ENCODE peak calls at places on chromosomes 7 and 10, in nine cellular contexts. X is adrenal gland, O is IMR-90, H is stomach, L is K562, R is heart left ventricle, D is HCT116, K is tibial nerve, S is ovary. P is an unnamed sample.

GRCh38 chr10:124325998-124326636 is 92.6 kb downstream of the OAT start:
- DNase-seq in X (peak; percentile 11), O (no peak), H (peak; percentile 9), L (no peak), R (no peak), D (no peak), K (no peak), S (peak; percentile 12), P (no peak)

GRCh38 chr7:78751253-78751652 is 702.2 kb downstream of the MAGI2 start:
- DNase-seq in X (no peak), O (no peak), H (no peak), L (no peak), R (no peak), D (no peak), K (no peak), S (no peak), P (no peak)

GRCh38 chr7:97639036-97639435 is 92.8 kb upstream of the TAC1 start:
- DNase-seq in X (no peak), O (no peak), H (no peak), L (no peak), R (no peak), D (no peak), K (no peak), S (no peak), P (no peak)

GRCh38 chr7:51290702-51291290 is 25.8 kb downstream of the COBL start:
- DNase-seq in X (no peak), O (no peak), H (no peak), L (no peak), R (no peak), D (no peak), K (no peak), S (no peak), P (no peak)

GRCh38 chr7:832292-832967 is at the start of gene SUN1:
- DNase-seq in X (peak; percentile 75), O (peak; percentile 88), H (no peak), L (no peak), R (no peak), D (peak; percentile 87), K (no peak), S (no peak), P (no peak)

GRCh38 chr10:113474756-113475155 is 78.1 kb upstream of the HABP2 start:
- DNase-seq in X (no peak), O (no peak), H (no peak), L (no peak), R (no peak), D (no peak), K (no peak), S (no peak), P (no peak)

GRCh38 chr10:133068741-133069525 is 18.8 kb upstream of the ADGRA1 start:
- DNase-seq in X (no peak), O (no peak), H (no peak), L (no peak), R (no peak), D (no peak), K (no peak), S (no peak), P (no peak)

GRCh38 chr10:90718185-90718584 is 139.7 kb downstream of the HTR7 start:
- DNase-seq in X (no peak), O (no peak), H (no peak), L (no peak), R (no peak), D (no peak), K (no peak), S (no peak), P (no peak)

GRCh38 chr10:94138391-94138790 is 144.7 kb downstream of the PLCE1 start:
- DNase-seq in X (no peak), O (peak; percentile 87), H (no peak), L (no peak), R (no peak), D (no peak), K (no peak), S (no peak), P (no peak)

GRCh38 chr7:45574521-45575500 is 643 bp downstream of the ADCY1 start:
- DNase-seq in X (no peak), O (peak; percentile 49), H (peak; percentile 29), L (no peak), R (no peak), D (no peak), K (no peak), S (no peak), P (no peak)

GRCh38 chr10:69801434-69802315 is at the start of gene COL13A1:
- DNase-seq in X (no peak), O (peak; percentile 75), H (no peak), L (peak; percentile 26), R (no peak), D (peak; percentile 71), K (no peak), S (peak; percentile 51), P (peak; percentile 18)

GRCh38 chr10:35079763-35080162 is 10.4 kb downstream of the CUL2 start:
- DNase-seq in X (peak; percentile 81), O (peak; percentile 89), H (no peak), L (no peak), R (no peak), D (peak; percentile 15), K (no peak), S (no peak), P (peak; percentile 40)

GRCh38 chr10:104485632-104486031 is 132.0 kb downstream of the CFAP58 start:
- DNase-seq in X (no peak), O (no peak), H (no peak), L (peak; percentile 22), R (no peak), D (peak; percentile 16), K (no peak), S (no peak), P (no peak)

DNA sequence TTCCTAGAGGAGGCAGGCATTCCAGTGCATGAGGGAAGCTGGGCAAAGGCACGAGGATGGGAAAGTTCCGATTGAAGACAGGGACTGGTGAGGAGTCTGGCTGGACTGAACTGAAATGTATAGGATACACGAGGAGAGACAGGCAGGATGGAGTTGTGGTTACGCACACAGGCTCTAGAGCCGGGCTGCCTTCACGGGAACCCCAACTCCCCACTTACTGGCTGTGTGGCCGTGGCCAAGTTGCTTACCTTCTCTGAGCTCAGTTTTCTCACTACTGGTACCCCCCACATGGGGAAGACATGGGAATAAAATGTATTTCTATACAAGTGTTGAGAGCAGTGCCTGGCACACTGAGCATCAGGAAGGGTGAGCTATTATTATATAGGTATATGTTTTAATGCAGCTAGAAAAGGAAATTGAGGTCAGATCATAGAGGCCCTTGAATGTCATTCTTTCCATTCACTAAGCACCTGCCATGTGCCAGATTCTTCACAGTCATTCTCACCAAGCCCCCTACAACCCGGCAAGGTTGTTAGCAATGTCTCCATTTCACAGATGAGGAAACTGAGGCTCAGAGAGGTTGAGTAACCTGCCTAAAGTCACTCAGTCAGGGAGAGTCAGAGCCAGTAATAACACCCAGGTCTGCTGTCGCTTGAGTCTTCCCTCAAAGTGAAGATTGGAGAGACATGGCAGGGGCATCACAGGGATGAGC is 9.7 kb downstream of the CHST3 start:
- DNase-seq in X (no peak), O (no peak), H (no peak), L (no peak), R (no peak), D (no peak), K (no peak), S (no peak), P (no peak)
- H3K4me1 ChIP-seq in X (peaks cover 93% of the 10 kb centered on the region), O (peaks cover 30% of the 10 kb centered on the region), H (peaks cover 100% of the 10 kb centered on the region), L (peaks cover 12% of the 10 kb centered on the region), R (peaks cover 72% of the 10 kb centered on the region), D (peaks cover 63% of the 10 kb centered on the region), K (peaks cover 84% of the 10 kb centered on the region), S (peaks cover 60% of the 10 kb centered on the region), P (peaks cover 76% of the 10 kb centered on the region)

GRCh38 chr7:24703296-24703695 is 54.0 kb downstream of the GSDME start:
- DNase-seq in X (no peak), O (no peak), H (no peak), L (no peak), R (no peak), D (no peak), K (no peak), S (no peak), P (no peak)
- TF ChIP-seq POLR2A in X (no peak), O (no peak), H (no peak), L (no peak), R (no peak), D (no peak), K (no peak), S (no peak), P (no peak)

GRCh38 chr7:36297364-36298009 is 92.2 kb upstream of the ANLN start:
- DNase-seq in X (no peak), O (no peak), H (no peak), L (no peak), R (no peak), D (no peak), K (no peak), S (no peak), P (no peak)

GRCh38 chr7:36300696-36301350 is 88.8 kb upstream of the ANLN start:
- DNase-seq in X (no peak), O (no peak), H (peak; percentile 57), L (no peak), R (no peak), D (no peak), K (no peak), S (peak; percentile 19), P (no peak)

GRCh38 chr7:36299882-36300341 is 89.8 kb upstream of the ANLN start:
- DNase-seq in X (no peak), O (no peak), H (no peak), L (no peak), R (no peak), D (no peak), K (no peak), S (peak; percentile 14), P (no peak)

GRCh38 chr7:36298145-36298544 is 91.5 kb upstream of the ANLN start:
- DNase-seq in X (no peak), O (no peak), H (no peak), L (no peak), R (no peak), D (no peak), K (no peak), S (no peak), P (no peak)

GRCh38 chr7:36299223-36299760 is 90.4 kb upstream of the ANLN start:
- DNase-seq in X (no peak), O (no peak), H (no peak), L (no peak), R (no peak), D (no peak), K (no peak), S (no peak), P (no peak)
- H3K4me1 ChIP-seq in X (peaks cover 25% of the 10 kb centered on the region), O (peaks cover 23% of the 10 kb centered on the region), H (peaks cover 43% of the 10 kb centered on the region), L (peaks cover 4% of the 10 kb centered on the region), R (peaks cover 21% of the 10 kb centered on the region), D (peaks cover 30% of the 10 kb centered on the region), K (peaks cover 15% of the 10 kb centered on the region), S (peaks cover 11% of the 10 kb centered on the region), P (peaks cover 22% of the 10 kb centered on the region)

DNA sequence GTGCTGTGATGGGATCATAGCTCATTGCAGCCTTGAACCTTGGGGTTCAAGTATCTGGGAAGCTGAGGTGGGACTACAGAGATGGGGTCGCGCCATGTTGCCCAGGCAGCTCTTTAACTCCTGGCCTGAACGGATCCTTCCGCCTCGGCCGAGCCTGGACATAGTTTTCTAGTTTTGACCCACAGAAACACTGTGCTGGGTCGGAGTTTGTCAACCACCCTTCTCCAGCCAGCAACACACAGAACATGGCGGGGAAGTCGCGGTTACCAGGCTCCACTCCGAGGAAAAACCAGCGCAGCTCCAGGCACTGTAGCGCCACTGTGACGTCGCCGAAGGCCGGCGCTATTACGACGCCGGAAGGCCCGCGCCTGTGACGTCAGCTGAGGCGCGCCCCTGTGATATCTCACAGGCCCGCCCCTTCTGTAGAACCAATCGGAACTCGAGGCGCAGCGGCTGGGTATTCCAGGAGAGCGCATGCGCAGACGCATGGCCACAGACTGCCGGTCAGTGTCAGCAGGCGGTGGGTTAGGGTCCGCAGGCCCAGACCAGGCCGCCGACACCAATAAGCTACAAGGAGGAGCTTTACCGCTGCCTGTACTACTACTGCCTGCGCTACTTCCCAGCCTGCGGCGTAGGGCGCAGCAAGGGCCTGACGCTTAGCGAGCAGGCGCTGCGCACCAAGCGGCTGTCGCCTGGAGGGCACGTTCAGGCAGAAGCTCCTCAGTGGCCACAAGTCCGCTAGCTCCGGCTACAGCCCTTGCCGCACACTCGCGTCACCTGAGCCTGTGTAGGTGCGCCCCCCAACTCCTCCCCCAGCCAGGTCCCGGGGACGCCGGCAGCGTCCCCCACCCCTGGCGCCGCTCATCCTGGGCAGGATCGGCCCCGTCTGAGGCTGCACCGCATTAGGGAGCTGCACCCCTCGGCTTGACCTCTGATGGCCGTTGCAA is 135.2 kb upstream of the KCTD7 start:
- DNase-seq in X (peak; percentile 99), O (peak; percentile 97), H (peak; percentile 99), L (peak; percentile 99), R (peak; percentile 99), D (peak; percentile 95), K (peak; percentile 96), S (peak; percentile 99), P (peak; percentile 99)
- TF ChIP-seq POLR2A in X (peak; percentile 92), O (peak; percentile 80), H (no peak), L (peak; percentile 99), R (peak; percentile 65), D (peak; percentile 92), K (peak; percentile 92), S (peak; percentile 98), P (peak; percentile 93)